ENCODE peak calls at places on chromosomes 13 and 19, in four cellular contexts. B, S, W and P are unnamed samples.

GRCh38 chr13:40874138-40874776 is 84.8 kb downstream of the SLC25A15 start:
- DNase-seq in B (no peak), S (no peak), W (no peak), P (no peak)

GRCh38 chr13:79406597-79406908 is 498 bp upstream of the RBM26 start:
- DNase-seq in B (no peak), S (no peak), W (no peak), P (no peak)

GRCh38 chr13:41905600-41906254 is 55.2 kb downstream of the VWA8 start:
- DNase-seq in B (no peak), S (peak), W (no peak), P (no peak)

GRCh38 chr19:54373781-54374266 is 9.1 kb upstream of the LAIR1 start:
- DNase-seq in B (no peak), S (no peak), W (no peak), P (peak)

GRCh38 chr13:75766636-75767035 is 130.5 kb downstream of the LMO7 start:
- DNase-seq in B (no peak), S (no peak), W (no peak), P (no peak)

GRCh38 chr13:99981115-99982020 is at the start of gene ZIC2:
- DNase-seq in B (peak), S (no peak), W (no peak), P (no peak)

GRCh38 chr19:4115050-4115817 is 8.7 kb downstream of the MAP2K2 start:
- DNase-seq in B (peak), S (no peak), W (no peak), P (peak)

GRCh38 chr19:13052447-13053232 is 50.0 kb downstream of the LYL1 start:
- DNase-seq in B (no peak), S (no peak), W (no peak), P (no peak)

GRCh38 chr13:107808388-107808787 is 406.9 kb downstream of the LIG4 start:
- DNase-seq in B (no peak), S (no peak), W (no peak), P (no peak)

GRCh38 chr13:36275190-36276002 is 22.2 kb downstream of the CCDC169 start:
- DNase-seq in B (no peak), S (peak), W (peak), P (peak)

GRCh38 chr19:38809592-38810252 is 3.0 kb downstream of the LGALS4 start:
- DNase-seq in B (no peak), S (no peak), W (no peak), P (no peak)

GRCh38 chr13:73045036-73045435 is 13.8 kb upstream of the KLF5 start:
- DNase-seq in B (no peak), S (no peak), W (no peak), P (no peak)

GRCh38 chr13:58025821-58026220 is 394.3 kb downstream of the PCDH17 start:
- DNase-seq in B (no peak), S (no peak), W (no peak), P (no peak)

GRCh38 chr13:24087611-24088235 is 72.8 kb upstream of the SPATA13 start:
- DNase-seq in B (no peak), S (no peak), W (no peak), P (no peak)

GRCh38 chr13:107210216-107211010 is 642.5 kb upstream of the ARGLU1 start:
- DNase-seq in B (no peak), S (peak), W (no peak), P (no peak)

GRCh38 chr13:109698779-109699178 is 87.6 kb downstream of the IRS2 start:
- DNase-seq in B (no peak), S (peak), W (no peak), P (no peak)

GRCh38 chr13:20882206-20882605 is 20.3 kb downstream of the XPO4 start:
- DNase-seq in B (no peak), S (no peak), W (no peak), P (no peak)

GRCh38 chr13:50366488-50367174 is 351.4 kb downstream of the KCNRG start:
- DNase-seq in B (no peak), S (no peak), W (no peak), P (no peak)

GRCh38 chr13:94925263-94925662 is 212.9 kb upstream of the SOX21 start:
- DNase-seq in B (no peak), S (no peak), W (no peak), P (no peak)

GRCh38 chr13:72970956-72971355 is 87.8 kb upstream of the KLF5 start:
- DNase-seq in B (no peak), S (no peak), W (no peak), P (no peak)

GRCh38 chr19:31335716-31336115 is 13.5 kb downstream of the TSHZ3 start:
- DNase-seq in B (no peak), S (no peak), W (no peak), P (no peak)

GRCh38 chr13:30338331-30338851 is 31.0 kb upstream of the KATNAL1 start:
- DNase-seq in B (no peak), S (peak), W (no peak), P (no peak)

GRCh38 chr13:46866150-46866549 is 30.7 kb downstream of the HTR2A start:
- DNase-seq in B (no peak), S (peak), W (peak), P (peak)

GRCh38 chr19:58218899-58219298 is 9.8 kb upstream of the ZNF544 start:
- DNase-seq in B (no peak), S (no peak), W (no peak), P (no peak)

GRCh38 chr13:85314686-85315085 is 484.5 kb downstream of the SLITRK6 start:
- DNase-seq in B (no peak), S (no peak), W (no peak), P (no peak)

GRCh38 chr13:90968510-90968909 is 379.0 kb upstream of the MIR17HG start:
- DNase-seq in B (no peak), S (peak), W (peak), P (no peak)

GRCh38 chr19:55636723-55637122 is 4.1 kb upstream of the ZNF580 start:
- DNase-seq in B (no peak), S (no peak), W (no peak), P (no peak)

GRCh38 chr19:48635966-48636858 is 967 bp downstream of the DBP start:
- DNase-seq in B (no peak), S (no peak), W (no peak), P (peak)
- TF ChIP-seq CTCF in B (no peak), S (no peak), W (no peak), P (no peak)

DNA sequence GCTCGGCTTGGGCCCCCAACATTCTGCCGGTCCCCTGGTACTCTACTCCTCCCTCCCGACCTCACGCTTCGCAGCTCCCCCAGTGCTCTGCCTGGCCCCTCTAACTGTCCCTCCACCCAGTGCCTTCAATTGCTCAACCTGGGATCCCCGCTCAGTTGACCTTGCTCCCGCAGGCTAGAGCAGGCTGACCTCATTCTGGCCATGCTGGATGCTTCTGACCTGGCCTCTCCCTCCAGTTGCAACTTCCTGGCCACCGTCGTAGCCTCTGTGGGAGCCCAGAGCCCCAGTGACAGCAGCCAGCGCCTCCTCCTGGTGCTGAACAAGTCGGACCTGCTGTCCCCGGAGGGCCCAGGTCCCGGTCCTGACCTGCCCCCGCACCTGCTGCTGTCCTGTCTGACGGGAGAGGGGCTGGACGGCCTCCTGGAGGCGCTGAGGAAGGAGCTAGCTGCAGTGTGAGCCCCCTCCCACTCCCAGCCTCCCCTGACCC is 3.6 kb downstream of the GTPBP3 start:
- DNase-seq in B (no peak), S (no peak), W (no peak), P (no peak)
- TF ChIP-seq CTCF in B (no peak), S (no peak), W (no peak), P (no peak)

DNA sequence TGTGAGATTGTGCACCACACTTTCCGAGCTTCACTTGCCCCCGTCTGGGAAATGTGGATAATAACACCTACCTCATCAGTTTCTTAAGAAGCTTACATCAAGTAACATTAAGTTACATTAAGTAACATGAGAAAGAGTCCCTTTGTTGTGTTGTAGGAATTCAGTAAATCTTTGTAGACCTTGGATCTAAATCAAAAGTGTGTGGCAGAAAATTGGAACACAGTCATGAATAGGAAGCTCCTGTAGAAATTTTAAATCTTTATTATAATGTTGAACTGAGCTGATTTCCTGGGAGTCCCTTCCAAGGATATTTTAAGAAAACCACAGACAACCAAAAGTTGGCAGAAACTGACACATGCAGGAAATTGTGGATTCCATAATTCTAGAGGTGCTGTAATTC is 5.7 kb upstream of the ENOX1 start:
- DNase-seq in B (no peak), S (no peak), W (no peak), P (no peak)
- TF ChIP-seq CTCF in B (no peak), S (no peak), W (no peak), P (no peak)

GRCh38 chr19:33133438-33134031 is 1.6 kb downstream of the WDR88 start:
- DNase-seq in B (no peak), S (no peak), W (no peak), P (no peak)

GRCh38 chr19:33132021-33132420 is at the start of gene WDR88:
- DNase-seq in B (no peak), S (no peak), W (no peak), P (no peak)

GRCh38 chr19:33130433-33130832 is 1.5 kb upstream of the WDR88 start:
- DNase-seq in B (no peak), S (no peak), W (no peak), P (no peak)

GRCh38 chr19:33134571-33135041 is 2.7 kb downstream of the WDR88 start:
- DNase-seq in B (peak), S (no peak), W (no peak), P (peak)

GRCh38 chr19:33132425-33132824 is 511 bp downstream of the WDR88 start:
- DNase-seq in B (no peak), S (no peak), W (no peak), P (no peak)
- TF ChIP-seq CTCF in B (no peak), S (peak), W (peak), P (no peak)